ENCODE peak calls at places on chromosomes 1 and 21, in five cellular contexts. L is Panc1, K is IMR-90, Z is suprapubic skin, N is fibroblast of mammary gland. O is an unnamed sample.

GRCh38 chr1:208207388-208208131 is 36.6 kb downstream of the PLXNA2 start:
- DNase-seq in N (peak; percentile 94), L (no peak), K (peak; percentile 94), Z (no peak), O (peak; percentile 90)

GRCh38 chr1:24934300-24935195 is 4.5 kb upstream of the RUNX3 start:
- DNase-seq in L (no peak), N (no peak), Z (no peak), K (no peak), O (no peak)

GRCh38 chr1:86419277-86419903 is 4.6 kb upstream of the CLCA2 start:
- DNase-seq in Z (no peak), K (no peak), N (peak; percentile 41), L (no peak), O (peak; percentile 38)

GRCh38 chr1:1123581-1124507 is 8.0 kb upstream of the C1orf159 start:
- DNase-seq in N (peak; percentile 37), K (peak; percentile 15), L (no peak), Z (no peak), O (peak; percentile 8)

GRCh38 chr1:31487894-31488293 is 74.9 kb downstream of the SERINC2 start:
- DNase-seq in K (no peak), L (no peak), N (no peak), Z (no peak), O (no peak)

GRCh38 chr1:206679738-206680211 is 4.9 kb upstream of the MAPKAPK2 start:
- DNase-seq in Z (no peak), K (no peak), N (no peak), L (no peak), O (no peak)

GRCh38 chr1:235270625-235271024 is 57.4 kb downstream of the ARID4B start:
- DNase-seq in Z (no peak), N (peak; percentile 70), K (peak; percentile 45), L (no peak), O (peak; percentile 49)

GRCh38 chr21:8992731-8993174 is 1528.6 kb upstream of the TPTE start:
- DNase-seq in L (peak; percentile 70), Z (no peak), K (no peak), N (no peak), O (peak; percentile 85)

GRCh38 chr1:36349839-36350238 is 26.4 kb upstream of the EVA1B start:
- DNase-seq in L (no peak), N (peak; percentile 24), K (no peak), Z (no peak), O (no peak)

GRCh38 chr1:246724725-246725095 is 501 bp downstream of the SCCPDH start:
- DNase-seq in K (peak; percentile 46), N (peak; percentile 37), Z (no peak), L (no peak), O (peak; percentile 50)

GRCh38 chr1:73205294-73205973 is 923.1 kb upstream of the NEGR1 start:
- DNase-seq in Z (no peak), N (no peak), K (no peak), L (no peak), O (no peak)

GRCh38 chr1:234708700-234709395 is 98.9 kb upstream of the IRF2BP2 start:
- DNase-seq in Z (no peak), L (no peak), K (no peak), N (no peak), O (no peak)

GRCh38 chr1:30034627-30035521 is 688.5 kb downstream of the MATN1 start:
- DNase-seq in K (peak; percentile 5), N (peak; percentile 10), L (no peak), Z (no peak), O (no peak)

GRCh38 chr21:36729301-36729970 is 30.5 kb downstream of the SIM2 start:
- DNase-seq in Z (no peak), N (no peak), L (no peak), K (no peak), O (no peak)

GRCh38 chr1:206925116-206925736 is 3.5 kb upstream of the FCMR start:
- DNase-seq in L (no peak), Z (no peak), K (no peak), N (no peak), O (no peak)

GRCh38 chr1:28104866-28105467 is 16.6 kb upstream of the EYA3 start:
- DNase-seq in Z (no peak), N (peak; percentile 86), K (peak; percentile 76), L (no peak), O (peak; percentile 64)

GRCh38 chr1:217687511-217687910 is 56.4 kb downstream of the SPATA17 start:
- DNase-seq in N (no peak), Z (no peak), L (no peak), K (no peak), O (no peak)

GRCh38 chr1:52234708-52235107 is 92.8 kb downstream of the ZFYVE9 start:
- DNase-seq in L (no peak), K (no peak), Z (no peak), N (no peak), O (no peak)

GRCh38 chr1:1390675-1391074 is 8.5 kb downstream of the CCNL2 start:
- DNase-seq in L (no peak), N (no peak), Z (no peak), K (no peak), O (no peak)

GRCh38 chr1:244049142-244049968 is 1.7 kb upstream of the ZBTB18 start:
- DNase-seq in Z (no peak), N (no peak), K (no peak), L (no peak), O (peak; percentile 21)

GRCh38 chr1:119080586-119080985 is 59.9 kb downstream of the WARS2 start:
- DNase-seq in Z (peak; percentile 66), L (no peak), N (peak; percentile 96), K (peak; percentile 95), O (peak; percentile 89)

GRCh38 chr1:76267631-76268030 is 193.1 kb downstream of the ST6GALNAC3 start:
- DNase-seq in L (no peak), K (no peak), N (no peak), Z (no peak), O (no peak)
- H3K4me3 ChIP-seq in L (no peak overlapping the region), K (no peak overlapping the region), N (no peak overlapping the region), Z (no peak overlapping the region), O (no peak overlapping the region)

DNA sequence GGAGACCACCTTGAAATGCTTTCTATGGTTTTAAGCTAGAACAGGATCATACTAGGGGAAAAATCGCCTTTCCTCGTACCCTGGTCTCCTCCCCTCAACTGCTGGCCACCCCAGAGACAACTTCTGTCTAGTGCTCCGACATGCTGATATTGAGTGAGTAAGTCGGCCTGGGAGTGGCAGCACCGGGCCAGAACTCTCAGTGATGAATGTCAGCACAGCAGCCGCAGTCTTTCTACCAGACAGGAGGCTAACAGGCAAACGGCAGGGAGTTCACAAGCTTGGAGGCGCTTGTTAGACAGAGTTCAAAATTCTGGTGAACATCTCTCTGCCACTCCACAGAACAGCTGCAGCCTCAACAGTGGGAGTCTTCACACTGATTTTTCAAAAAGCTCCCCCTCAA is 716.9 kb downstream of the ADGRL2 start:
- DNase-seq in L (no peak), Z (no peak), K (no peak), N (peak; percentile 26), O (peak; percentile 0)
- TF ChIP-seq CTCF in L (no peak), Z (no peak), K (no peak), N (no peak), O (no peak)

GRCh38 chr1:231041705-231042261 is 1.7 kb upstream of the FAM89A start:
- DNase-seq in K (no peak), L (no peak), Z (no peak), N (no peak), O (no peak)

GRCh38 chr1:231039161-231040018 is 664 bp downstream of the FAM89A start:
- DNase-seq in N (no peak), Z (no peak), K (peak; percentile 37), L (no peak), O (peak; percentile 71)

GRCh38 chr1:231040019-231040799 is at the start of gene FAM89A:
- DNase-seq in N (no peak), L (no peak), Z (peak; percentile 69), K (no peak), O (peak; percentile 61)

GRCh38 chr1:231037585-231038517 is 2.2 kb downstream of the FAM89A start:
- DNase-seq in K (no peak), Z (no peak), N (no peak), L (no peak), O (peak; percentile 97)

GRCh38 chr1:231040800-231041704 is 998 bp upstream of the FAM89A start:
- DNase-seq in Z (peak; percentile 70), K (no peak), N (no peak), L (no peak), O (peak; percentile 70)
- H3K4me3 ChIP-seq in Z (peak overlapping the region; percentile 81), K (no peak overlapping the region), N (peak overlapping the region; percentile 54), L (peak overlapping the region; percentile 52), O (peak overlapping the region; percentile 71)

DNA sequence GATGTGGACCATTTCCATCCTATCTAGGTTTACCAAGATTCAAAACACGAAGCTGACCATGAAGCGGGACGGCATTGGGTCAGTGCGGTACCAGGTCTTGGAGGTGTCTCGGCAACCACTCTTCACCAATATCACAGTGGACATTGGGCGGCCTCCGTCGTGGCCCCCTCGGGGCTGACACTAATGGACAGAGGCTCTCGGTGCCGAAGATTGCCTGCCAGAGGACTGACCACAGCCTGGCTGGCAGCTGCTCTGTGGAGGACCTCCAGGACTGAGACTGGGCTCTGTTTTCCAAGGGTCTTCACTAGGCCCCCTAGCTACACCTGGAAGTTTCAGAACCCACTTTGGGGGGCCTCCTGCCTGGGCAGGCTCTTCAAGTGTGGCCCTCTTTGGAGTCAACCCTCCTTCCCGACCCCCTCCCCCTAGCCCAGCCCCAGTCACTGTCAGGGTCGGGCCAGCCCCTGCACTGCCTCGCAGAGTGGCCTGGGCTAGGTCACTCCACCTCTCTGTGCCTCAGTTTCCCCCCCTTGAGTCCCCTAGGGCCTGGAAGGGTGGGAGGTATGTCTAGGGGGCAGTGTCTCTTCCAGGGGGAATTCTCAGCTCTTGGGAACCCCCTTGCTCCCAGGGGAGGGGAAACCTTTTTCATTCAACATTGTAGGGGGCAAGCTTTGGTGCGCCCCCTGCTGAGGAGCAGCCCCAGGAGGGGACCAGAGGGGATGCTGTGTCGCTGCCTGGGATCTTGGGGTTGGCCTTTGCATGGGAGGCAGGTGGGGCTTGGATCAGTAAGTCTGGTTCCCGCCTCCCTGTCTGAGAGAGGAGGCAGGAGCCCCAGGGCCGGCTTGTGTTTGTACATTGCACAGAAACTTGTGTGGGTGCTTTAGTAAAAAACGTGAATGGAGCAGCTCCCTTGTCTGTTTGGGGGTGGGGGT is 864 bp upstream of the CCDC24 start:
- DNase-seq in K (no peak), N (no peak), L (no peak), Z (no peak), O (no peak)
- TF ChIP-seq CTCF in K (no peak), N (peak; percentile 6), L (peak; percentile 49), Z (no peak), O (no peak)

DNA sequence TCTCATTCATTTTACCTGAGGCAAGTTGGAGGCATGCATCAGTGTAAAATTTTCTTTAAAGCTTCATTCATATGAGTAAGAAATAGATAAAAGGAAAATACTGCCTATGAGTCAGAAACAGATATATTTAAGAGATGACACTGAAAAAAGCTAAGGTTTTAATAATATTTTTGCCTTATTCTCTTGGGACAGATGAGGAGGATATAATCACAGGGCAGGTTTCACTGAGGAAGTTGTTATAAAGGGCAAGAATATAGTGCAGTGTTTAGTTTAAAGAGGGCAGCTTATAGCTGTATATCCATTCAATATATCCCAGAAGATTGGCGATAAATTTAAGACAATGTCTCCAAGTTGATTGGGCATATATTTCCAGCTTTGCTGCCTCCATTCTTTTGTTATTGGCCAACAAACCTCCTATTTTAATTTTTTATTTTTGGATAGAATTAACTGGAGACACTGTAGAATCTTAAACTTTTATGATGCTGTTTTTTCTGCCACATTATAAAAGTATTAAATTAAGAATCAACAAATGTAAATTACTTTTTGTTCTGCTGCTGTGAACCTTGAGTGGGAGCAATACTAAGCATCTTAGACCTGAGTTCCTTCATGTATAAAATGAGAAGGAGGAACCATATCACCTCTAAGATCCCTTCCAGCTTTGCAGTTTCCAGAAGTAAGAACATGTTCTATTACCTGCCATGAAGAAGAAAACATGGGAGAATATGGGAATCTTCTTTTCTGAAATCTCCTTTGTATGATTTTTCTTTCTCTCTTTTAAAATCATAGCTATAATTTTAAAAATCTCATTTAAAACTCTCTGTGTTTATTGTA is 171.6 kb downstream of the S1PR1 start:
- DNase-seq in Z (no peak), N (no peak), K (no peak), L (no peak), O (no peak)
- H3K4me3 ChIP-seq in Z (no peak overlapping the region), N (no peak overlapping the region), K (no peak overlapping the region), L (no peak overlapping the region), O (no peak overlapping the region)

GRCh38 chr1:19439464-19440171 is 45.7 kb downstream of the CAPZB start:
- DNase-seq in N (peak; percentile 59), L (no peak), K (no peak), Z (no peak), O (peak; percentile 50)
- TF ChIP-seq CTCF in N (peak; percentile 16), L (peak; percentile 66), K (peak; percentile 6), Z (no peak), O (peak; percentile 28)

O was measured in fibroblast of villous mesenchyme.